ENCODE peak calls at places on chromosomes 13 and 19, in six cellular contexts. One of them, this sample, is unnamed.

GRCh38 chr19:35120898-35121297 is 5.3 kb downstream of the FXYD3 start:
- DNase-seq in stimulated activated naive CD8-positive, alpha-beta T cell treated with anti-CD3 and anti-CD28 coated beads, Interleukin-15, Interleukin-2, amounts not matched to agents 100 U/mL and 50 U/mL, for 24 hours: no peak
- DNase-seq in NCI-H2107: no peak
- DNase-seq in T-helper 1 cell: no peak
- DNase-seq in endodermal cell: no peak
- DNase-seq in CD8-positive, alpha-beta T cell: no peak
- DNase-seq in this sample: no peak

GRCh38 chr13:110466261-110466660 is 95.3 kb downstream of the RAB20 start:
- DNase-seq in T-helper 1 cell: no peak
- DNase-seq in CD8-positive, alpha-beta T cell: no peak
- DNase-seq in stimulated activated naive CD8-positive, alpha-beta T cell treated with anti-CD3 and anti-CD28 coated beads, Interleukin-15, Interleukin-2, amounts not matched to agents 100 U/mL and 50 U/mL, for 24 hours: no peak
- DNase-seq in NCI-H2107: peak; percentile 80
- DNase-seq in endodermal cell: no peak
- DNase-seq in this sample: no peak

GRCh38 chr19:7748756-7749155 is 1.4 kb upstream of the CD209 start:
- DNase-seq in endodermal cell: peak; percentile 83
- DNase-seq in stimulated activated naive CD8-positive, alpha-beta T cell treated with anti-CD3 and anti-CD28 coated beads, Interleukin-15, Interleukin-2, amounts not matched to agents 100 U/mL and 50 U/mL, for 24 hours: no peak
- DNase-seq in NCI-H2107: no peak
- DNase-seq in CD8-positive, alpha-beta T cell: no peak
- DNase-seq in T-helper 1 cell: no peak
- DNase-seq in this sample: no peak

GRCh38 chr19:17579523-17580244 is 24.2 kb downstream of the COLGALT1 start:
- DNase-seq in T-helper 1 cell: no peak
- DNase-seq in endodermal cell: peak; percentile 96
- DNase-seq in NCI-H2107: no peak
- DNase-seq in stimulated activated naive CD8-positive, alpha-beta T cell treated with anti-CD3 and anti-CD28 coated beads, Interleukin-15, Interleukin-2, amounts not matched to agents 100 U/mL and 50 U/mL, for 24 hours: peak; percentile 59
- DNase-seq in CD8-positive, alpha-beta T cell: no peak
- DNase-seq in this sample: no peak

GRCh38 chr19:44677019-44677809 is 5.9 kb downstream of the CEACAM19 start:
- DNase-seq in NCI-H2107: no peak
- DNase-seq in endodermal cell: peak; percentile 82
- DNase-seq in CD8-positive, alpha-beta T cell: no peak
- DNase-seq in stimulated activated naive CD8-positive, alpha-beta T cell treated with anti-CD3 and anti-CD28 coated beads, Interleukin-15, Interleukin-2, amounts not matched to agents 100 U/mL and 50 U/mL, for 24 hours: no peak
- DNase-seq in T-helper 1 cell: no peak
- DNase-seq in this sample: no peak

GRCh38 chr19:33303791-33304759 is 1.7 kb upstream of the CEBPA start:
- DNase-seq in T-helper 1 cell: no peak
- DNase-seq in NCI-H2107: no peak
- DNase-seq in endodermal cell: no peak
- DNase-seq in CD8-positive, alpha-beta T cell: no peak
- DNase-seq in stimulated activated naive CD8-positive, alpha-beta T cell treated with anti-CD3 and anti-CD28 coated beads, Interleukin-15, Interleukin-2, amounts not matched to agents 100 U/mL and 50 U/mL, for 24 hours: no peak
- DNase-seq in this sample: no peak

GRCh38 chr13:104810242-104810641 is 1725.2 kb downstream of the EFNB2 start:
- DNase-seq in CD8-positive, alpha-beta T cell: no peak
- DNase-seq in endodermal cell: no peak
- DNase-seq in NCI-H2107: no peak
- DNase-seq in T-helper 1 cell: no peak
- DNase-seq in stimulated activated naive CD8-positive, alpha-beta T cell treated with anti-CD3 and anti-CD28 coated beads, Interleukin-15, Interleukin-2, amounts not matched to agents 100 U/mL and 50 U/mL, for 24 hours: no peak
- DNase-seq in this sample: no peak

GRCh38 chr13:111283991-111284390 is 36.5 kb upstream of the TEX29 start:
- DNase-seq in endodermal cell: peak; percentile 28
- DNase-seq in stimulated activated naive CD8-positive, alpha-beta T cell treated with anti-CD3 and anti-CD28 coated beads, Interleukin-15, Interleukin-2, amounts not matched to agents 100 U/mL and 50 U/mL, for 24 hours: no peak
- DNase-seq in T-helper 1 cell: no peak
- DNase-seq in NCI-H2107: no peak
- DNase-seq in CD8-positive, alpha-beta T cell: no peak
- DNase-seq in this sample: no peak

GRCh38 chr19:5425260-5425659 is 30.0 kb upstream of the ZNRF4 start:
- DNase-seq in CD8-positive, alpha-beta T cell: no peak
- DNase-seq in endodermal cell: no peak
- DNase-seq in NCI-H2107: no peak
- DNase-seq in T-helper 1 cell: no peak
- DNase-seq in stimulated activated naive CD8-positive, alpha-beta T cell treated with anti-CD3 and anti-CD28 coated beads, Interleukin-15, Interleukin-2, amounts not matched to agents 100 U/mL and 50 U/mL, for 24 hours: no peak
- DNase-seq in this sample: no peak

GRCh38 chr19:19214892-19215291 is 3.1 kb downstream of the NCAN start:
- DNase-seq in CD8-positive, alpha-beta T cell: no peak
- DNase-seq in NCI-H2107: no peak
- DNase-seq in endodermal cell: peak; percentile 98
- DNase-seq in stimulated activated naive CD8-positive, alpha-beta T cell treated with anti-CD3 and anti-CD28 coated beads, Interleukin-15, Interleukin-2, amounts not matched to agents 100 U/mL and 50 U/mL, for 24 hours: peak; percentile 62
- DNase-seq in T-helper 1 cell: no peak
- DNase-seq in this sample: no peak

GRCh38 chr13:97005631-97006262 is 11.5 kb upstream of the OXGR1 start:
- DNase-seq in CD8-positive, alpha-beta T cell: no peak
- DNase-seq in stimulated activated naive CD8-positive, alpha-beta T cell treated with anti-CD3 and anti-CD28 coated beads, Interleukin-15, Interleukin-2, amounts not matched to agents 100 U/mL and 50 U/mL, for 24 hours: no peak
- DNase-seq in endodermal cell: no peak
- DNase-seq in NCI-H2107: no peak
- DNase-seq in T-helper 1 cell: no peak
- DNase-seq in this sample: no peak

GRCh38 chr13:112067121-112067741 is at the start of gene SOX1:
- DNase-seq in T-helper 1 cell: no peak
- DNase-seq in NCI-H2107: no peak
- DNase-seq in endodermal cell: peak; percentile 86
- DNase-seq in CD8-positive, alpha-beta T cell: no peak
- DNase-seq in stimulated activated naive CD8-positive, alpha-beta T cell treated with anti-CD3 and anti-CD28 coated beads, Interleukin-15, Interleukin-2, amounts not matched to agents 100 U/mL and 50 U/mL, for 24 hours: no peak
- DNase-seq in this sample: no peak

GRCh38 chr19:861099-861755 is 1.8 kb downstream of the CFD start:
- DNase-seq in endodermal cell: no peak
- DNase-seq in T-helper 1 cell: no peak
- DNase-seq in NCI-H2107: no peak
- DNase-seq in stimulated activated naive CD8-positive, alpha-beta T cell treated with anti-CD3 and anti-CD28 coated beads, Interleukin-15, Interleukin-2, amounts not matched to agents 100 U/mL and 50 U/mL, for 24 hours: no peak
- DNase-seq in CD8-positive, alpha-beta T cell: no peak
- DNase-seq in this sample: no peak

GRCh38 chr19:39917561-39918182 is 16.8 kb downstream of the FCGBP start:
- DNase-seq in T-helper 1 cell: no peak
- DNase-seq in CD8-positive, alpha-beta T cell: no peak
- DNase-seq in stimulated activated naive CD8-positive, alpha-beta T cell treated with anti-CD3 and anti-CD28 coated beads, Interleukin-15, Interleukin-2, amounts not matched to agents 100 U/mL and 50 U/mL, for 24 hours: no peak
- DNase-seq in endodermal cell: peak; percentile 36
- DNase-seq in NCI-H2107: no peak
- DNase-seq in this sample: no peak

GRCh38 chr13:46797468-46798237 is 692 bp upstream of the ESD start:
- DNase-seq in CD8-positive, alpha-beta T cell: no peak
- DNase-seq in stimulated activated naive CD8-positive, alpha-beta T cell treated with anti-CD3 and anti-CD28 coated beads, Interleukin-15, Interleukin-2, amounts not matched to agents 100 U/mL and 50 U/mL, for 24 hours: no peak
- DNase-seq in endodermal cell: no peak
- DNase-seq in T-helper 1 cell: peak; percentile 3
- DNase-seq in NCI-H2107: no peak
- DNase-seq in this sample: no peak

GRCh38 chr19:52600639-52601024 is 30.5 kb downstream of the ZNF701 start:
- DNase-seq in CD8-positive, alpha-beta T cell: no peak
- DNase-seq in stimulated activated naive CD8-positive, alpha-beta T cell treated with anti-CD3 and anti-CD28 coated beads, Interleukin-15, Interleukin-2, amounts not matched to agents 100 U/mL and 50 U/mL, for 24 hours: peak; percentile 23
- DNase-seq in T-helper 1 cell: no peak
- DNase-seq in endodermal cell: no peak
- DNase-seq in NCI-H2107: no peak
- DNase-seq in this sample: no peak

GRCh38 chr13:40533072-40533471 is 133.4 kb downstream of the FOXO1 start:
- DNase-seq in endodermal cell: no peak
- DNase-seq in NCI-H2107: no peak
- DNase-seq in T-helper 1 cell: no peak
- DNase-seq in stimulated activated naive CD8-positive, alpha-beta T cell treated with anti-CD3 and anti-CD28 coated beads, Interleukin-15, Interleukin-2, amounts not matched to agents 100 U/mL and 50 U/mL, for 24 hours: no peak
- DNase-seq in CD8-positive, alpha-beta T cell: no peak
- DNase-seq in this sample: no peak

GRCh38 chr19:6736917-6737283 is 480 bp downstream of the GPR108 start:
- DNase-seq in endodermal cell: no peak
- DNase-seq in stimulated activated naive CD8-positive, alpha-beta T cell treated with anti-CD3 and anti-CD28 coated beads, Interleukin-15, Interleukin-2, amounts not matched to agents 100 U/mL and 50 U/mL, for 24 hours: no peak
- DNase-seq in NCI-H2107: no peak
- DNase-seq in T-helper 1 cell: no peak
- DNase-seq in CD8-positive, alpha-beta T cell: no peak
- DNase-seq in this sample: no peak

GRCh38 chr19:3507371-3508120 is 1.4 kb downstream of the FZR1 start:
- DNase-seq in T-helper 1 cell: peak; percentile 15
- DNase-seq in NCI-H2107: no peak
- DNase-seq in stimulated activated naive CD8-positive, alpha-beta T cell treated with anti-CD3 and anti-CD28 coated beads, Interleukin-15, Interleukin-2, amounts not matched to agents 100 U/mL and 50 U/mL, for 24 hours: peak; percentile 35
- DNase-seq in endodermal cell: peak; percentile 83
- DNase-seq in CD8-positive, alpha-beta T cell: peak; percentile 39
- DNase-seq in this sample: no peak

GRCh38 chr19:19120308-19121156 is 17.7 kb downstream of the TMEM161A start:
- DNase-seq in CD8-positive, alpha-beta T cell: no peak
- DNase-seq in endodermal cell: peak; percentile 100
- DNase-seq in NCI-H2107: no peak
- DNase-seq in T-helper 1 cell: peak; percentile 22
- DNase-seq in stimulated activated naive CD8-positive, alpha-beta T cell treated with anti-CD3 and anti-CD28 coated beads, Interleukin-15, Interleukin-2, amounts not matched to agents 100 U/mL and 50 U/mL, for 24 hours: peak; percentile 50
- DNase-seq in this sample: no peak

GRCh38 chr13:30600470-30600869 is 17.2 kb upstream of the USPL1 start:
- DNase-seq in stimulated activated naive CD8-positive, alpha-beta T cell treated with anti-CD3 and anti-CD28 coated beads, Interleukin-15, Interleukin-2, amounts not matched to agents 100 U/mL and 50 U/mL, for 24 hours: no peak
- DNase-seq in T-helper 1 cell: no peak
- DNase-seq in CD8-positive, alpha-beta T cell: no peak
- DNase-seq in NCI-H2107: no peak
- DNase-seq in endodermal cell: no peak
- DNase-seq in this sample: no peak

GRCh38 chr19:56270676-56271075 is 1.9 kb upstream of the EDDM13 start:
- DNase-seq in stimulated activated naive CD8-positive, alpha-beta T cell treated with anti-CD3 and anti-CD28 coated beads, Interleukin-15, Interleukin-2, amounts not matched to agents 100 U/mL and 50 U/mL, for 24 hours: no peak
- DNase-seq in T-helper 1 cell: no peak
- DNase-seq in endodermal cell: no peak
- DNase-seq in CD8-positive, alpha-beta T cell: no peak
- DNase-seq in NCI-H2107: no peak
- DNase-seq in this sample: no peak

GRCh38 chr13:34349091-34349722 is 531.3 kb downstream of the RFC3 start:
- DNase-seq in endodermal cell: no peak
- DNase-seq in stimulated activated naive CD8-positive, alpha-beta T cell treated with anti-CD3 and anti-CD28 coated beads, Interleukin-15, Interleukin-2, amounts not matched to agents 100 U/mL and 50 U/mL, for 24 hours: no peak
- DNase-seq in CD8-positive, alpha-beta T cell: no peak
- DNase-seq in T-helper 1 cell: no peak
- DNase-seq in NCI-H2107: no peak
- DNase-seq in this sample: no peak

GRCh38 chr13:23466144-23467002 is 32.9 kb upstream of the SACS start:
- DNase-seq in stimulated activated naive CD8-positive, alpha-beta T cell treated with anti-CD3 and anti-CD28 coated beads, Interleukin-15, Interleukin-2, amounts not matched to agents 100 U/mL and 50 U/mL, for 24 hours: peak; percentile 66
- DNase-seq in NCI-H2107: no peak
- DNase-seq in CD8-positive, alpha-beta T cell: peak; percentile 52
- DNase-seq in endodermal cell: peak; percentile 90
- DNase-seq in T-helper 1 cell: peak; percentile 66
- DNase-seq in this sample: no peak

GRCh38 chr13:19056355-19056880 is 125.2 kb downstream of the TUBA3C start:
- DNase-seq in T-helper 1 cell: no peak
- DNase-seq in endodermal cell: no peak
- DNase-seq in CD8-positive, alpha-beta T cell: no peak
- DNase-seq in stimulated activated naive CD8-positive, alpha-beta T cell treated with anti-CD3 and anti-CD28 coated beads, Interleukin-15, Interleukin-2, amounts not matched to agents 100 U/mL and 50 U/mL, for 24 hours: no peak
- DNase-seq in NCI-H2107: no peak
- DNase-seq in this sample: no peak

This sample was measured in cerebellar nuclear complex.